ENCODE peak calls at places on chromosomes 3 and 15, in nine cellular contexts. D is coronary artery, U is BE2C, L is tibial artery, B is thoracic aorta, N is lower lobe of right lung, Z is fibroblast of mammary gland, F is body of pancreas, S is uterus. O is an unnamed sample.

GRCh38 chr3:34957707-34958106 is 681.6 kb upstream of the ARPP21 start:
- DNase-seq in D (no peak), U (no peak), L (no peak), B (no peak), N (no peak), Z (no peak), F (no peak), S (no peak), O (no peak)

GRCh38 chr3:185677146-185677829 is 91.2 kb downstream of the SENP2 start:
- DNase-seq in D (no peak), U (peak), L (no peak), B (no peak), N (no peak), Z (peak), F (no peak), S (no peak), O (peak)

GRCh38 chr3:64612082-64612860 is 75.5 kb downstream of the ADAMTS9 start:
- DNase-seq in D (peak), U (peak), L (no peak), B (no peak), N (no peak), Z (peak), F (no peak), S (peak), O (peak)

GRCh38 chr3:9183011-9183410 is 66.4 kb downstream of the SRGAP3 start:
- DNase-seq in D (no peak), U (no peak), L (no peak), B (no peak), N (no peak), Z (no peak), F (no peak), S (no peak), O (no peak)

GRCh38 chr15:58760385-58761009 is 10.6 kb upstream of the MINDY2 start:
- DNase-seq in D (no peak), U (no peak), L (no peak), B (no peak), N (no peak), Z (no peak), F (no peak), S (no peak), O (no peak)

GRCh38 chr15:38414351-38414750 is 39.6 kb upstream of the FAM98B start:
- DNase-seq in D (no peak), U (peak), L (peak), B (peak), N (no peak), Z (peak), F (peak), S (peak), O (peak)

GRCh38 chr3:130935761-130936160 is 41.9 kb downstream of the ATP2C1 start:
- DNase-seq in D (no peak), U (no peak), L (no peak), B (no peak), N (no peak), Z (peak), F (no peak), S (no peak), O (no peak)

GRCh38 chr3:28467414-28467813 is 118.8 kb upstream of the AZI2 start:
- DNase-seq in D (no peak), U (no peak), L (no peak), B (no peak), N (no peak), Z (peak), F (no peak), S (no peak), O (no peak)

GRCh38 chr3:194135806-194136518 is at the start of gene HES1:
- DNase-seq in D (peak), U (peak), L (peak), B (peak), N (peak), Z (peak), F (peak), S (peak), O (peak)

GRCh38 chr3:126557761-126558160 is 971 bp downstream of the C3orf22 start:
- DNase-seq in D (no peak), U (peak), L (no peak), B (no peak), N (no peak), Z (no peak), F (no peak), S (no peak), O (no peak)

GRCh38 chr3:38553071-38553470 is 56.9 kb downstream of the EXOG start:
- DNase-seq in D (no peak), U (no peak), L (no peak), B (no peak), N (no peak), Z (no peak), F (no peak), S (no peak), O (no peak)

GRCh38 chr3:102238362-102238761 is 196.5 kb upstream of the ZPLD1 start:
- DNase-seq in D (no peak), U (no peak), L (no peak), B (no peak), N (no peak), Z (no peak), F (no peak), S (no peak), O (no peak)

GRCh38 chr3:7340795-7341194 is 479.9 kb downstream of the GRM7 start:
- DNase-seq in D (no peak), U (no peak), L (no peak), B (no peak), N (no peak), Z (no peak), F (no peak), S (no peak), O (no peak)

GRCh38 chr15:101242160-101242998 is 9.5 kb downstream of the CHSY1 start:
- DNase-seq in D (no peak), U (no peak), L (no peak), B (no peak), N (no peak), Z (peak), F (no peak), S (no peak), O (peak)

GRCh38 chr3:143972495-143973351 is 1.1 kb downstream of the DIPK2A start:
- DNase-seq in D (peak), U (peak), L (peak), B (peak), N (peak), Z (peak), F (peak), S (peak), O (peak)

GRCh38 chr3:149101154-149101553 is 14.8 kb upstream of the HLTF start:
- DNase-seq in D (no peak), U (no peak), L (no peak), B (no peak), N (no peak), Z (no peak), F (no peak), S (no peak), O (no peak)

GRCh38 chr3:178385280-178385952 is 150.8 kb upstream of the KCNMB2 start:
- DNase-seq in D (no peak), U (peak), L (no peak), B (no peak), N (no peak), Z (peak), F (peak), S (peak), O (peak)

GRCh38 chr15:29528276-29528675 is 258.7 kb upstream of the NSMCE3 start:
- DNase-seq in D (no peak), U (no peak), L (no peak), B (no peak), N (no peak), Z (no peak), F (no peak), S (no peak), O (no peak)

GRCh38 chr3:123449986-123450474 is 1.1 kb upstream of the ADCY5 start:
- DNase-seq in D (no peak), U (peak), L (no peak), B (no peak), N (no peak), Z (no peak), F (no peak), S (peak), O (no peak)

GRCh38 chr3:152302521-152303021 is 33.8 kb downstream of the MBNL1 start:
- DNase-seq in D (no peak), U (no peak), L (peak), B (no peak), N (peak), Z (peak), F (peak), S (peak), O (peak)

GRCh38 chr15:52331490-52332240 is 36.1 kb upstream of the MYO5C start:
- DNase-seq in D (no peak), U (peak), L (no peak), B (no peak), N (no peak), Z (peak), F (peak), S (no peak), O (peak)

GRCh38 chr3:54393150-54393549 is 270.8 kb downstream of the CACNA2D3 start:
- DNase-seq in D (no peak), U (no peak), L (no peak), B (no peak), N (no peak), Z (no peak), F (no peak), S (no peak), O (no peak)

GRCh38 chr3:159839561-159840379 is 148.9 kb upstream of the IL12A start:
- DNase-seq in D (no peak), U (peak), L (no peak), B (no peak), N (peak), Z (no peak), F (no peak), S (peak), O (no peak)

GRCh38 chr3:146796078-146796477 is 190.9 kb upstream of the PLSCR5 start:
- DNase-seq in D (no peak), U (no peak), L (no peak), B (no peak), N (no peak), Z (no peak), F (no peak), S (no peak), O (no peak)
- H3K4me3 ChIP-seq in D (no peak), U (no peak), L (no peak), B (no peak), N (no peak), Z (no peak), F (no peak), S (no peak), O (no peak)

GRCh38 chr3:141050913-141051632 is at the start of gene SPSB4:
- DNase-seq in D (no peak), U (peak), L (peak), B (peak), N (peak), Z (peak), F (peak), S (peak), O (no peak)
- TF ChIP-seq CTCF in D (peak), U (peak), L (peak), B (peak), N (peak), Z (no peak), F (peak), S (peak), O (no peak)

GRCh38 chr3:107662109-107662477 is 139.3 kb downstream of the BBX start:
- DNase-seq in D (no peak), U (peak), L (peak), B (peak), N (no peak), Z (peak), F (no peak), S (peak), O (peak)

GRCh38 chr3:107662586-107662985 is 139.8 kb downstream of the BBX start:
- DNase-seq in D (no peak), U (no peak), L (no peak), B (no peak), N (no peak), Z (peak), F (no peak), S (no peak), O (no peak)

GRCh38 chr3:107660316-107660976 is 137.7 kb downstream of the BBX start:
- DNase-seq in D (no peak), U (peak), L (no peak), B (no peak), N (no peak), Z (peak), F (no peak), S (no peak), O (peak)

GRCh38 chr3:107663266-107663665 is 140.5 kb downstream of the BBX start:
- DNase-seq in D (no peak), U (no peak), L (no peak), B (no peak), N (no peak), Z (no peak), F (no peak), S (no peak), O (no peak)

DNA sequence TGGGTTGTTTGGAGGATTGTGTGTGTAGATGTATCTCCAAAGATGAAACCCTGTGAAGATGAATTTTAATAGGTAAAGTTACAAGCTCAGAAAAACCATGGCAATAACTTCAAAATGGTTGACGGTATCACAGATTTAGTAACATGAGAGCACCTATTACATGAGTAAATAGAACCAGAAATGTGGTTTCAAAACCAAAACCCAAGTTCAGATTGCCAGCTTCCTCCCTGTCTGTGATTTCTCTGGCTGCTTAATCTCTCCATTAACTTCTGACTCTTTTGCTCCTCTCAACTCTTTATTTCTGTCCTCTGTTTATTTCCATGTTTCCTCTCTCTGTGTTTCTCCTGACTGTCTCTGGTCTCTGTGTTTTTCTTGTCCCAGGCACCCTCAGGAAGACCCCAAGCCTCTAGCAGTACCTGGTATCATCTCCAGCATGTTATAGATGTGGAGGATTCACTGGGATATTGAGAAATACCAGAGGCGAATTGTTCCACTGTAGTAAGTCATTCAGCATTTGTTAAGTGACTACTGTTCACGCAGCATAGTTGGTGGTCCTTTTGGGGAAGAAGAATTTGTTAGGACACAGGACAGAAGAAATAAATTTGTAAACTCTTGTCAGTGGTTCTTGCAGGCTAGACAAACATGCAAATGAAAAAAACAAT is 138.8 kb downstream of the BBX start:
- DNase-seq in D (no peak), U (no peak), L (no peak), B (no peak), N (no peak), Z (peak), F (no peak), S (no peak), O (peak)
- H3K4me3 ChIP-seq in D (peak), U (no peak), L (peak), B (peak), N (peak), Z (no peak), F (no peak), S (no peak), O (no peak)

GRCh38 chr3:43573576-43573975 is 48.2 kb downstream of the ANO10 start:
- DNase-seq in D (no peak), U (no peak), L (no peak), B (no peak), N (no peak), Z (no peak), F (no peak), S (no peak), O (no peak)
- TF ChIP-seq CTCF in D (no peak), U (no peak), L (no peak), B (no peak), N (no peak), Z (no peak), F (no peak), S (no peak), O (no peak)

GRCh38 chr3:16697437-16698258 is 92.4 kb upstream of the DAZL start:
- DNase-seq in D (no peak), U (no peak), L (no peak), B (no peak), N (no peak), Z (peak), F (no peak), S (no peak), O (peak)

GRCh38 chr3:16693820-16694219 is 88.6 kb upstream of the DAZL start:
- DNase-seq in D (no peak), U (no peak), L (no peak), B (no peak), N (no peak), Z (no peak), F (no peak), S (no peak), O (no peak)

GRCh38 chr3:16692486-16693378 is 87.5 kb upstream of the DAZL start:
- DNase-seq in D (no peak), U (no peak), L (no peak), B (no peak), N (no peak), Z (no peak), F (no peak), S (no peak), O (peak)

GRCh38 chr3:16695710-16696109 is 90.5 kb upstream of the DAZL start:
- DNase-seq in D (no peak), U (no peak), L (no peak), B (no peak), N (no peak), Z (no peak), F (no peak), S (no peak), O (no peak)
- H3K4me3 ChIP-seq in D (no peak), U (no peak), L (no peak), B (no peak), N (no peak), Z (no peak), F (no peak), S (no peak), O (no peak)

DNA sequence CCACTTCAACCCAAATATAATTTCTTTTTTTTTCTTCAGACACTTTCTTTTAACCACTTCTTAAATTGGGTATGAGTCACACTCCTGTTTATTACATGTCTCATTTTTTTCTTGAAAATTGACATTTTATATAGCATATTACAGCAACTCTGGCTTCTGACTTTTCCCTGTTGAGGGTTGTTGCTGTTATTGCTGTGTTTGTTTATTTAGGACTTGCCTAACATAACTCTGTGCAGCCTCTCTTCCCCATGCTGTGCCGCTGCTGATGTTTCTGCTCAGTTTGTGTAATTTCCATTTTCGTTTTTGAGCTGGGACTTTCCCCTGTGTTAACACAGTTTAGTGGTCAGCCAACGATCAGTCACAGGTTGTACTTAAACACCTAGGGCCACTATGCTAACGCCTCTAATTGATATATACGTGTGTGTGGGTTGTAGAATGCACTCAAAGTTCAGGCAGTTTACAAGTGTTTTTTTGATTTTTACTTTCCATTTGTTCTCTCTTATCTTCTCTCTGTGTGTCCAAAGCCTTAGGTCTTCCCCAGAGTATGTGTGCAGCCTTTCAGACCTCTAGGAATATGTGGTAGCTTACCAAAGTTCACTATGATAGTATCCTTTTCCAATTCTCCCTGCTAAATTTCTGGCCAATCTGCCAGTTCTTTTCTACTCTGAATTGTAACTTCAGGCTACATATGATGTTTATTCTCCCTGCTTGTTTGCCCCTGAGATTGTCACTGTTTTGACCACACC is 337.2 kb downstream of the ZBTB20 start:
- DNase-seq in D (no peak), U (no peak), L (no peak), B (no peak), N (no peak), Z (peak), F (no peak), S (no peak), O (peak)
- TF ChIP-seq CTCF in D (no peak), U (no peak), L (no peak), B (no peak), N (no peak), Z (no peak), F (no peak), S (no peak), O (no peak)

O was measured in GM12865.